ENCODE peak calls at places on chromosomes 1 and 21, in six cellular contexts. One of them, this sample, is unnamed.

GRCh38 chr1:172002725-172003345 is 161.5 kb downstream of the DNM3 start:
- DNase-seq in upper lobe of right lung: no peak
- DNase-seq in A549: peak; percentile 69
- DNase-seq in epithelial cell of esophagus: peak; percentile 73
- DNase-seq in mammary epithelial cell: peak; percentile 40
- DNase-seq in cardiac fibroblast: peak; percentile 82
- DNase-seq in this sample: peak; percentile 83

GRCh38 chr1:67556297-67556900 is 126.2 kb upstream of the SERBP1 start:
- DNase-seq in upper lobe of right lung: no peak
- DNase-seq in A549: no peak
- DNase-seq in epithelial cell of esophagus: no peak
- DNase-seq in mammary epithelial cell: no peak
- DNase-seq in cardiac fibroblast: no peak
- DNase-seq in this sample: no peak

GRCh38 chr1:4020411-4020810 is 120.3 kb upstream of the C1orf174 start:
- DNase-seq in upper lobe of right lung: no peak
- DNase-seq in A549: no peak
- DNase-seq in epithelial cell of esophagus: no peak
- DNase-seq in mammary epithelial cell: no peak
- DNase-seq in cardiac fibroblast: no peak
- DNase-seq in this sample: no peak

GRCh38 chr1:41716188-41717130 is 202.3 kb downstream of the HIVEP3 start:
- DNase-seq in upper lobe of right lung: no peak
- DNase-seq in A549: no peak
- DNase-seq in epithelial cell of esophagus: no peak
- DNase-seq in mammary epithelial cell: no peak
- DNase-seq in cardiac fibroblast: no peak
- DNase-seq in this sample: no peak

GRCh38 chr1:3948344-3948743 is 48.3 kb upstream of the C1orf174 start:
- DNase-seq in upper lobe of right lung: no peak
- DNase-seq in A549: no peak
- DNase-seq in epithelial cell of esophagus: peak; percentile 4
- DNase-seq in mammary epithelial cell: no peak
- DNase-seq in cardiac fibroblast: no peak
- DNase-seq in this sample: no peak

GRCh38 chr1:169595764-169596711 is 9.8 kb upstream of the F5 start:
- DNase-seq in upper lobe of right lung: no peak
- DNase-seq in A549: peak; percentile 27
- DNase-seq in epithelial cell of esophagus: peak; percentile 77
- DNase-seq in mammary epithelial cell: peak; percentile 57
- DNase-seq in cardiac fibroblast: peak; percentile 41
- DNase-seq in this sample: peak; percentile 67

GRCh38 chr1:239555350-239555749 is 169.0 kb downstream of the CHRM3 start:
- DNase-seq in upper lobe of right lung: no peak
- DNase-seq in A549: no peak
- DNase-seq in epithelial cell of esophagus: no peak
- DNase-seq in mammary epithelial cell: no peak
- DNase-seq in cardiac fibroblast: no peak
- DNase-seq in this sample: no peak

GRCh38 chr1:9753121-9753531 is 70.6 kb downstream of the CLSTN1 start:
- DNase-seq in upper lobe of right lung: no peak
- DNase-seq in A549: no peak
- DNase-seq in epithelial cell of esophagus: peak; percentile 87
- DNase-seq in mammary epithelial cell: peak; percentile 66
- DNase-seq in cardiac fibroblast: peak; percentile 91
- DNase-seq in this sample: peak; percentile 87

GRCh38 chr1:205689479-205689878 is 9.2 kb upstream of the SLC45A3 start:
- DNase-seq in upper lobe of right lung: no peak
- DNase-seq in A549: no peak
- DNase-seq in epithelial cell of esophagus: no peak
- DNase-seq in mammary epithelial cell: no peak
- DNase-seq in cardiac fibroblast: no peak
- DNase-seq in this sample: no peak

GRCh38 chr1:234603221-234604204 is 6.5 kb downstream of the IRF2BP2 start:
- DNase-seq in upper lobe of right lung: no peak
- DNase-seq in A549: peak; percentile 37
- DNase-seq in epithelial cell of esophagus: peak; percentile 52
- DNase-seq in mammary epithelial cell: peak; percentile 40
- DNase-seq in cardiac fibroblast: peak; percentile 72
- DNase-seq in this sample: peak; percentile 74

GRCh38 chr1:19666139-19666465 is 1.4 kb downstream of the HTR6 start:
- DNase-seq in upper lobe of right lung: no peak
- DNase-seq in A549: no peak
- DNase-seq in epithelial cell of esophagus: no peak
- DNase-seq in mammary epithelial cell: no peak
- DNase-seq in cardiac fibroblast: no peak
- DNase-seq in this sample: no peak

GRCh38 chr1:970242-970972 is 4.1 kb downstream of the PLEKHN1 start:
- DNase-seq in upper lobe of right lung: no peak
- DNase-seq in A549: no peak
- DNase-seq in epithelial cell of esophagus: no peak
- DNase-seq in mammary epithelial cell: no peak
- DNase-seq in cardiac fibroblast: no peak
- DNase-seq in this sample: no peak

GRCh38 chr1:5945445-5945844 is 46.8 kb downstream of the NPHP4 start:
- DNase-seq in upper lobe of right lung: peak; percentile 21
- DNase-seq in A549: no peak
- DNase-seq in epithelial cell of esophagus: no peak
- DNase-seq in mammary epithelial cell: no peak
- DNase-seq in cardiac fibroblast: no peak
- DNase-seq in this sample: no peak

GRCh38 chr1:41435570-41436178 is 48.8 kb downstream of the EDN2 start:
- DNase-seq in upper lobe of right lung: no peak
- DNase-seq in A549: no peak
- DNase-seq in epithelial cell of esophagus: no peak
- DNase-seq in mammary epithelial cell: no peak
- DNase-seq in cardiac fibroblast: no peak
- DNase-seq in this sample: no peak

GRCh38 chr1:242467556-242468145 is 56.8 kb downstream of the PLD5 start:
- DNase-seq in upper lobe of right lung: no peak
- DNase-seq in A549: peak; percentile 75
- DNase-seq in epithelial cell of esophagus: peak; percentile 57
- DNase-seq in mammary epithelial cell: peak; percentile 50
- DNase-seq in cardiac fibroblast: peak; percentile 54
- DNase-seq in this sample: peak; percentile 40

DNA sequence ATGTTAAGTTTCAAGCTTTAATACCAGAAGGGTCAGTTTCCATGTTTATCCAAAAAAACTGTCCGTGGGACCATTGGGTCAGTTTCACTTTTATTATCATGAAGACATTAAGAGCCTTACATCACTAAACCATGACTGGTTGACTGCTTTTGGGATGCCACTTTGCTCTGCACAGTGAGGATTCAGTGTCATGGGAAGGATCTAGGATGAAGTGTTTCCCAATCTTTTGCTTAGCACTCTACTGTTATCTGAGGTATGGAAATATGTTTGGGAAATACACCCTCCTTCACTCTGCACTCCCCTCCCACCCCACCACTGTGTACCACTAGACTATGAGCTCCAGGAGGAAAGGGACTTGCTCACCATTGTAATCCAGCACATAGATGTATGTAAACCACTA is 16.3 kb downstream of the RPS6KC1 start:
- DNase-seq in upper lobe of right lung: no peak
- DNase-seq in A549: no peak
- DNase-seq in epithelial cell of esophagus: no peak
- DNase-seq in mammary epithelial cell: no peak
- DNase-seq in cardiac fibroblast: peak; percentile 18
- DNase-seq in this sample: peak; percentile 23
- H3K4me3 ChIP-seq in upper lobe of right lung: no peak overlapping the region
- H3K4me3 ChIP-seq in A549: no peak overlapping the region
- H3K4me3 ChIP-seq in epithelial cell of esophagus: no peak overlapping the region
- H3K4me3 ChIP-seq in mammary epithelial cell: no peak overlapping the region
- H3K4me3 ChIP-seq in cardiac fibroblast: no peak overlapping the region
- H3K4me3 ChIP-seq in this sample: no peak overlapping the region

GRCh38 chr1:23848673-23849616 is 19.1 kb downstream of the FUCA1 start:
- DNase-seq in upper lobe of right lung: no peak
- DNase-seq in A549: no peak
- DNase-seq in epithelial cell of esophagus: no peak
- DNase-seq in mammary epithelial cell: no peak
- DNase-seq in cardiac fibroblast: no peak
- DNase-seq in this sample: no peak

GRCh38 chr1:23854568-23854967 is 13.5 kb downstream of the FUCA1 start:
- DNase-seq in upper lobe of right lung: no peak
- DNase-seq in A549: no peak
- DNase-seq in epithelial cell of esophagus: no peak
- DNase-seq in mammary epithelial cell: no peak
- DNase-seq in cardiac fibroblast: peak; percentile 15
- DNase-seq in this sample: peak; percentile 27
- TF ChIP-seq CTCF in upper lobe of right lung: peak; percentile 21
- TF ChIP-seq CTCF in A549: peak; percentile 43
- TF ChIP-seq CTCF in epithelial cell of esophagus: peak; percentile 17
- TF ChIP-seq CTCF in mammary epithelial cell: no peak
- TF ChIP-seq CTCF in cardiac fibroblast: peak; percentile 41
- TF ChIP-seq CTCF in this sample: peak; percentile 35

GRCh38 chr1:150550222-150551048 is 1.2 kb downstream of the ADAMTSL4 start:
- DNase-seq in upper lobe of right lung: no peak
- DNase-seq in A549: no peak
- DNase-seq in epithelial cell of esophagus: no peak
- DNase-seq in mammary epithelial cell: no peak
- DNase-seq in cardiac fibroblast: peak; percentile 52
- DNase-seq in this sample: no peak
- H3K4me3 ChIP-seq in upper lobe of right lung: peak overlapping the region; percentile 63
- H3K4me3 ChIP-seq in A549: no peak overlapping the region
- H3K4me3 ChIP-seq in epithelial cell of esophagus: peak overlapping the region; percentile 52
- H3K4me3 ChIP-seq in mammary epithelial cell: no peak overlapping the region
- H3K4me3 ChIP-seq in cardiac fibroblast: peak overlapping the region; percentile 50
- H3K4me3 ChIP-seq in this sample: peak overlapping the region; percentile 61

DNA sequence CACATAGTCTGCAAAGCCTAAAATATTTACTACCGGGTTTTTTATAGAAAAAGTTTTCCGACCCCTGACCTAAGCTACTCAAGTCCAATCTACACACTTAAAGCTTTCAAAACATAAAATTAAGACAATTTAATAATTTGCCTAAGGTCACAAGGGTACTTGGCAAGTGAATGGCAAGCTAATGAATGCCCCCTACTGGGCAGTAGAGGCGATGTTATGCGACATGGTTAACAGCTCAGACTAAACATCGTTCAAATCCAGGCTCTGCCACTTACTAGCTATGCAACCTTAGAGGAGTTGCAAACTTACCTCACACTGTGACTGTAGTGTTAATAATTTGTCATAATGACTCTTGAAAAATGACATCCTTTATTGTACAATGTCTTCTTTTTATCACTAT is 317.2 kb upstream of the NFIA start:
- DNase-seq in upper lobe of right lung: no peak
- DNase-seq in A549: peak; percentile 39
- DNase-seq in epithelial cell of esophagus: peak; percentile 71
- DNase-seq in mammary epithelial cell: peak; percentile 24
- DNase-seq in cardiac fibroblast: peak; percentile 51
- DNase-seq in this sample: peak; percentile 55
- TF ChIP-seq CTCF in upper lobe of right lung: peak; percentile 54
- TF ChIP-seq CTCF in A549: peak; percentile 36
- TF ChIP-seq CTCF in epithelial cell of esophagus: peak; percentile 86
- TF ChIP-seq CTCF in mammary epithelial cell: peak; percentile 58
- TF ChIP-seq CTCF in cardiac fibroblast: peak; percentile 74
- TF ChIP-seq CTCF in this sample: peak; percentile 69

GRCh38 chr21:31187499-31187898 is 149.2 kb upstream of the KRTAP19-8 start:
- DNase-seq in upper lobe of right lung: no peak
- DNase-seq in A549: no peak
- DNase-seq in epithelial cell of esophagus: no peak
- DNase-seq in mammary epithelial cell: no peak
- DNase-seq in cardiac fibroblast: no peak
- DNase-seq in this sample: no peak
- H3K4me3 ChIP-seq in upper lobe of right lung: no peak overlapping the region
- H3K4me3 ChIP-seq in A549: no peak overlapping the region
- H3K4me3 ChIP-seq in epithelial cell of esophagus: no peak overlapping the region
- H3K4me3 ChIP-seq in mammary epithelial cell: no peak overlapping the region
- H3K4me3 ChIP-seq in cardiac fibroblast: no peak overlapping the region
- H3K4me3 ChIP-seq in this sample: no peak overlapping the region

GRCh38 chr1:52296345-52296744 is 69.7 kb downstream of the CC2D1B start:
- DNase-seq in upper lobe of right lung: no peak
- DNase-seq in A549: peak; percentile 46
- DNase-seq in epithelial cell of esophagus: peak; percentile 73
- DNase-seq in mammary epithelial cell: peak; percentile 59
- DNase-seq in cardiac fibroblast: peak; percentile 71
- DNase-seq in this sample: peak; percentile 74
- TF ChIP-seq CTCF in upper lobe of right lung: peak; percentile 69
- TF ChIP-seq CTCF in A549: peak; percentile 63
- TF ChIP-seq CTCF in epithelial cell of esophagus: peak; percentile 82
- TF ChIP-seq CTCF in mammary epithelial cell: peak; percentile 67
- TF ChIP-seq CTCF in cardiac fibroblast: peak; percentile 74
- TF ChIP-seq CTCF in this sample: peak; percentile 87

GRCh38 chr1:110346690-110347089 is 7.5 kb downstream of the RBM15 start:
- DNase-seq in upper lobe of right lung: no peak
- DNase-seq in A549: no peak
- DNase-seq in epithelial cell of esophagus: no peak
- DNase-seq in mammary epithelial cell: no peak
- DNase-seq in cardiac fibroblast: no peak
- DNase-seq in this sample: no peak

GRCh38 chr1:110344152-110344551 is 5.0 kb downstream of the RBM15 start:
- DNase-seq in upper lobe of right lung: no peak
- DNase-seq in A549: no peak
- DNase-seq in epithelial cell of esophagus: no peak
- DNase-seq in mammary epithelial cell: no peak
- DNase-seq in cardiac fibroblast: no peak
- DNase-seq in this sample: no peak

GRCh38 chr1:110347182-110347893 is 8.2 kb downstream of the RBM15 start:
- DNase-seq in upper lobe of right lung: no peak
- DNase-seq in A549: no peak
- DNase-seq in epithelial cell of esophagus: no peak
- DNase-seq in mammary epithelial cell: no peak
- DNase-seq in cardiac fibroblast: no peak
- DNase-seq in this sample: no peak

GRCh38 chr1:110343249-110343648 is 4.1 kb downstream of the RBM15 start:
- DNase-seq in upper lobe of right lung: no peak
- DNase-seq in A549: no peak
- DNase-seq in epithelial cell of esophagus: no peak
- DNase-seq in mammary epithelial cell: no peak
- DNase-seq in cardiac fibroblast: no peak
- DNase-seq in this sample: no peak

GRCh38 chr1:110345480-110345879 is 6.3 kb downstream of the RBM15 start:
- DNase-seq in upper lobe of right lung: no peak
- DNase-seq in A549: no peak
- DNase-seq in epithelial cell of esophagus: no peak
- DNase-seq in mammary epithelial cell: no peak
- DNase-seq in cardiac fibroblast: no peak
- DNase-seq in this sample: no peak
- H3K4me3 ChIP-seq in upper lobe of right lung: no peak overlapping the region
- H3K4me3 ChIP-seq in A549: no peak overlapping the region
- H3K4me3 ChIP-seq in epithelial cell of esophagus: no peak overlapping the region
- H3K4me3 ChIP-seq in mammary epithelial cell: no peak overlapping the region
- H3K4me3 ChIP-seq in cardiac fibroblast: no peak overlapping the region
- H3K4me3 ChIP-seq in this sample: no peak overlapping the region

GRCh38 chr1:161163793-161164192 is 2.4 kb upstream of the PPOX start:
- DNase-seq in upper lobe of right lung: peak; percentile 48
- DNase-seq in A549: no peak
- DNase-seq in epithelial cell of esophagus: no peak
- DNase-seq in mammary epithelial cell: no peak
- DNase-seq in cardiac fibroblast: no peak
- DNase-seq in this sample: no peak

GRCh38 chr1:161166669-161167548 is 683 bp downstream of the PPOX start:
- DNase-seq in upper lobe of right lung: no peak
- DNase-seq in A549: no peak
- DNase-seq in epithelial cell of esophagus: no peak
- DNase-seq in mammary epithelial cell: no peak
- DNase-seq in cardiac fibroblast: no peak
- DNase-seq in this sample: no peak

GRCh38 chr1:161168906-161169305 is 2.7 kb downstream of the PPOX start:
- DNase-seq in upper lobe of right lung: no peak
- DNase-seq in A549: no peak
- DNase-seq in epithelial cell of esophagus: no peak
- DNase-seq in mammary epithelial cell: no peak
- DNase-seq in cardiac fibroblast: no peak
- DNase-seq in this sample: no peak

GRCh38 chr1:161164901-161165620 is 1.2 kb upstream of the PPOX start:
- DNase-seq in upper lobe of right lung: peak; percentile 53
- DNase-seq in A549: no peak
- DNase-seq in epithelial cell of esophagus: no peak
- DNase-seq in mammary epithelial cell: no peak
- DNase-seq in cardiac fibroblast: no peak
- DNase-seq in this sample: no peak

GRCh38 chr1:161165742-161166668 is at the start of gene PPOX:
- DNase-seq in upper lobe of right lung: peak; percentile 97
- DNase-seq in A549: peak; percentile 99
- DNase-seq in epithelial cell of esophagus: peak; percentile 99
- DNase-seq in mammary epithelial cell: peak; percentile 98
- DNase-seq in cardiac fibroblast: peak; percentile 99
- DNase-seq in this sample: peak; percentile 99
- TF ChIP-seq CTCF in upper lobe of right lung: peak; percentile 37
- TF ChIP-seq CTCF in A549: peak; percentile 66
- TF ChIP-seq CTCF in epithelial cell of esophagus: peak; percentile 35
- TF ChIP-seq CTCF in mammary epithelial cell: peak; percentile 27
- TF ChIP-seq CTCF in cardiac fibroblast: peak; percentile 56
- TF ChIP-seq CTCF in this sample: peak; percentile 46

This sample was measured in fibroblast of pulmonary artery.